ENCODE peak calls at places on chromosomes 5 and 9, in seven cellular contexts. X is pulmonary artery endothelial cell; W is activated T-cell treated with anti-CD3 and anti-CD28 coated beads, Interleukin-2, amount 50 U/mL, for 1 hour; U is fibroblast of villous mesenchyme; Q is neuronal stem cell; I is WERI-Rb-1; C is activated naive CD8-positive, alpha-beta T cell treated with anti-CD3 and anti-CD28 coated beads, Interleukin-2, amount 50 U/mL, for 24 hours. J is an unnamed sample.

GRCh38 chr9:20041717-20042116 is 252.9 kb upstream of the SLC24A2 start:
- DNase-seq in X (no peak), Q (no peak), U (no peak), C (no peak), W (no peak), I (no peak), J (no peak)

GRCh38 chr5:87390075-87390474 is 22.7 kb downstream of the CCNH start:
- DNase-seq in U (no peak), I (no peak), W (no peak), C (no peak), Q (no peak), X (no peak), J (no peak)

GRCh38 chr5:54720346-54720745 is 202.8 kb downstream of the SNX18 start:
- DNase-seq in Q (no peak), U (no peak), C (no peak), W (no peak), X (no peak), I (no peak), J (no peak)

GRCh38 chr9:97441729-97442128 is 29.8 kb downstream of the TDRD7 start:
- DNase-seq in C (no peak), Q (no peak), X (no peak), I (no peak), W (no peak), U (no peak), J (no peak)

GRCh38 chr5:56585973-56586740 is 229.2 kb upstream of the MAP3K1 start:
- DNase-seq in I (no peak), U (peak; percentile 82), X (peak; percentile 29), C (no peak), Q (peak; percentile 61), W (peak; percentile 39), J (no peak)

GRCh38 chr9:82101475-82101874 is 112.9 kb downstream of the SPATA31D1 start:
- DNase-seq in Q (no peak), I (no peak), W (no peak), X (no peak), C (no peak), U (no peak), J (no peak)

GRCh38 chr5:139700711-139701693 is 52.9 kb downstream of the CXXC5 start:
- DNase-seq in C (peak; percentile 25), I (peak; percentile 92), X (no peak), Q (no peak), W (no peak), U (no peak), J (no peak)

GRCh38 chr9:93183663-93184438 is at the start of gene WNK2:
- DNase-seq in I (peak; percentile 51), W (peak; percentile 66), Q (peak; percentile 50), X (no peak), C (peak; percentile 38), U (no peak), J (no peak)

GRCh38 chr5:149801307-149801985 is 71.3 kb downstream of the PPARGC1B start:
- DNase-seq in Q (no peak), U (no peak), I (peak; percentile 40), W (no peak), X (no peak), C (no peak), J (no peak)

GRCh38 chr5:141476132-141476909 is 555 bp downstream of the PCDHGC3 start:
- DNase-seq in X (no peak), U (peak; percentile 84), I (no peak), Q (no peak), C (peak; percentile 10), W (no peak), J (peak; percentile 52)